ENCODE peak calls at places on chromosomes 12 and 14, in nine cellular contexts. Q is coronary artery, X is transverse colon, D is AG04450, L is nephron progenitor cell, F is GM13977, T is fibroblast of the aortic adventitia, S is upper lobe of right lung, M is GM10248. I is an unnamed sample.

GRCh38 chr12:102063066-102063465 is 1.3 kb upstream of the WASHC3 start:
- DNase-seq in Q (no peak), X (no peak), D (no peak), L (no peak), F (no peak), T (no peak), S (no peak), M (no peak), I (no peak)

GRCh38 chr14:102020058-102020971 is 55.9 kb downstream of the DYNC1H1 start:
- DNase-seq in Q (no peak), X (no peak), D (peak), L (no peak), F (no peak), T (peak), S (no peak), M (no peak), I (no peak)

GRCh38 chr14:35215110-35215872 is 76.9 kb upstream of the PSMA6 start:
- DNase-seq in Q (no peak), X (no peak), D (peak), L (no peak), F (peak), T (peak), S (no peak), M (peak), I (no peak)

GRCh38 chr12:24562761-24563392 is 386.0 kb downstream of the BCAT1 start:
- DNase-seq in Q (no peak), X (peak), D (no peak), L (peak), F (peak), T (peak), S (peak), M (peak), I (no peak)

GRCh38 chr14:102711207-102711606 is 66.0 kb upstream of the TRAF3 start:
- DNase-seq in Q (no peak), X (no peak), D (no peak), L (no peak), F (no peak), T (no peak), S (no peak), M (no peak), I (peak)

GRCh38 chr12:26126340-26127284 is 1.8 kb upstream of the BHLHE41 start:
- DNase-seq in Q (peak), X (peak), D (no peak), L (peak), F (peak), T (peak), S (peak), M (peak), I (peak)

GRCh38 chr14:103286460-103286859 is 47.6 kb upstream of the EIF5 start:
- DNase-seq in Q (no peak), X (no peak), D (no peak), L (no peak), F (no peak), T (no peak), S (no peak), M (no peak), I (no peak)

GRCh38 chr14:83463500-83464098 is 1929.9 kb upstream of the SEL1L start:
- DNase-seq in Q (no peak), X (no peak), D (peak), L (peak), F (peak), T (peak), S (no peak), M (no peak), I (no peak)

GRCh38 chr14:81427348-81428058 is 27.4 kb upstream of the STON2 start:
- DNase-seq in Q (peak), X (peak), D (no peak), L (peak), F (no peak), T (peak), S (no peak), M (no peak), I (no peak)

GRCh38 chr14:103550451-103551337 is 11.8 kb downstream of the BAG5 start:
- DNase-seq in Q (no peak), X (no peak), D (no peak), L (no peak), F (no peak), T (no peak), S (peak), M (no peak), I (no peak)

GRCh38 chr14:104826197-104826857 is 25.4 kb downstream of the ZBTB42 start:
- DNase-seq in Q (peak), X (peak), D (peak), L (peak), F (peak), T (peak), S (peak), M (peak), I (peak)

GRCh38 chr12:83003026-83003425 is 316.3 kb downstream of the TMTC2 start:
- DNase-seq in Q (no peak), X (no peak), D (no peak), L (no peak), F (no peak), T (no peak), S (no peak), M (no peak), I (no peak)

GRCh38 chr14:105217764-105218163 is 30.6 kb upstream of the BTBD6 start:
- DNase-seq in Q (no peak), X (no peak), D (no peak), L (no peak), F (no peak), T (no peak), S (peak), M (no peak), I (no peak)

GRCh38 chr14:56008160-56008559 is 110.1 kb upstream of the PELI2 start:
- DNase-seq in Q (no peak), X (no peak), D (no peak), L (no peak), F (no peak), T (no peak), S (no peak), M (no peak), I (no peak)

GRCh38 chr12:106135075-106135474 is 3.7 kb downstream of the NUAK1 start:
- DNase-seq in Q (no peak), X (no peak), D (no peak), L (no peak), F (no peak), T (peak), S (no peak), M (no peak), I (no peak)

GRCh38 chr14:77339407-77339806 is 18.6 kb downstream of the GSTZ1 start:
- DNase-seq in Q (no peak), X (no peak), D (peak), L (no peak), F (no peak), T (peak), S (no peak), M (no peak), I (no peak)

GRCh38 chr14:105292810-105293711 is 7.7 kb downstream of the BRF1 start:
- DNase-seq in Q (no peak), X (no peak), D (no peak), L (no peak), F (no peak), T (no peak), S (no peak), M (no peak), I (no peak)

GRCh38 chr12:108597559-108598471 is at the start of gene TMEM119:
- DNase-seq in Q (no peak), X (no peak), D (no peak), L (peak), F (no peak), T (peak), S (no peak), M (no peak), I (no peak)

GRCh38 chr12:94616217-94616729 is 34.1 kb downstream of the TMCC3 start:
- DNase-seq in Q (no peak), X (peak), D (no peak), L (peak), F (no peak), T (no peak), S (no peak), M (no peak), I (peak)

GRCh38 chr12:570949-571794 is 92.1 kb downstream of the NINJ2 start:
- DNase-seq in Q (no peak), X (peak), D (peak), L (peak), F (no peak), T (peak), S (peak), M (no peak), I (no peak)

GRCh38 chr12:126667340-126667739 is 1599.6 kb upstream of the TMEM132C start:
- DNase-seq in Q (no peak), X (no peak), D (no peak), L (no peak), F (no peak), T (peak), S (no peak), M (no peak), I (no peak)

GRCh38 chr12:52037248-52037861 is 13.9 kb upstream of the NR4A1 start:
- DNase-seq in Q (no peak), X (peak), D (no peak), L (peak), F (no peak), T (peak), S (peak), M (no peak), I (no peak)

GRCh38 chr14:70188608-70189540 is at the start of gene SLC8A3:
- DNase-seq in Q (no peak), X (no peak), D (no peak), L (peak), F (peak), T (peak), S (peak), M (peak), I (no peak)

GRCh38 chr12:99111600-99111999 is 466.5 kb downstream of the APAF1 start:
- DNase-seq in Q (no peak), X (no peak), D (no peak), L (peak), F (no peak), T (no peak), S (no peak), M (no peak), I (no peak)

GRCh38 chr14:65168840-65169239 is 66.5 kb upstream of the MAX start:
- DNase-seq in Q (no peak), X (no peak), D (no peak), L (no peak), F (peak), T (peak), S (no peak), M (no peak), I (no peak)

GRCh38 chr12:108722992-108723766 is 8.1 kb downstream of the CORO1C start:
- DNase-seq in Q (no peak), X (no peak), D (peak), L (no peak), F (no peak), T (peak), S (no peak), M (no peak), I (no peak)

GRCh38 chr14:55536208-55536708 is 43.7 kb upstream of the KTN1 start:
- DNase-seq in Q (no peak), X (no peak), D (no peak), L (no peak), F (no peak), T (no peak), S (no peak), M (no peak), I (no peak)

GRCh38 chr12:104588048-104588942 is 131.5 kb downstream of the CHST11 start:
- DNase-seq in Q (no peak), X (no peak), D (no peak), L (peak), F (no peak), T (peak), S (no peak), M (no peak), I (no peak)

GRCh38 chr12:25323774-25324086 is 73.0 kb upstream of the KRAS start:
- DNase-seq in Q (no peak), X (no peak), D (no peak), L (no peak), F (no peak), T (no peak), S (no peak), M (no peak), I (no peak)

GRCh38 chr14:71711619-71712018 is 220.6 kb upstream of the RGS6 start:
- DNase-seq in Q (no peak), X (no peak), D (no peak), L (no peak), F (no peak), T (peak), S (no peak), M (no peak), I (no peak)

GRCh38 chr12:108131035-108131434 is 1.9 kb downstream of the WSCD2 start:
- DNase-seq in Q (no peak), X (no peak), D (no peak), L (no peak), F (no peak), T (no peak), S (no peak), M (no peak), I (no peak)

GRCh38 chr12:46472893-46473633 is 100.5 kb upstream of the SLC38A2 start:
- DNase-seq in Q (no peak), X (no peak), D (no peak), L (no peak), F (no peak), T (peak), S (no peak), M (no peak), I (no peak)

GRCh38 chr14:74290415-74290814 is 12.3 kb downstream of the ABCD4 start:
- DNase-seq in Q (no peak), X (no peak), D (no peak), L (peak), F (peak), T (peak), S (no peak), M (no peak), I (no peak)

GRCh38 chr14:100710391-100711116 is 16.1 kb upstream of the DLK1 start:
- DNase-seq in Q (no peak), X (no peak), D (no peak), L (no peak), F (no peak), T (no peak), S (no peak), M (no peak), I (no peak)

GRCh38 chr14:100711117-100711462 is 15.6 kb upstream of the DLK1 start:
- DNase-seq in Q (no peak), X (no peak), D (no peak), L (no peak), F (no peak), T (no peak), S (no peak), M (no peak), I (no peak)

GRCh38 chr14:100709252-100709955 is 17.3 kb upstream of the DLK1 start:
- DNase-seq in Q (no peak), X (no peak), D (no peak), L (peak), F (no peak), T (peak), S (no peak), M (no peak), I (no peak)

GRCh38 chr14:100708349-100709217 is 18.1 kb upstream of the DLK1 start:
- DNase-seq in Q (no peak), X (peak), D (no peak), L (peak), F (no peak), T (peak), S (peak), M (no peak), I (no peak)

DNA sequence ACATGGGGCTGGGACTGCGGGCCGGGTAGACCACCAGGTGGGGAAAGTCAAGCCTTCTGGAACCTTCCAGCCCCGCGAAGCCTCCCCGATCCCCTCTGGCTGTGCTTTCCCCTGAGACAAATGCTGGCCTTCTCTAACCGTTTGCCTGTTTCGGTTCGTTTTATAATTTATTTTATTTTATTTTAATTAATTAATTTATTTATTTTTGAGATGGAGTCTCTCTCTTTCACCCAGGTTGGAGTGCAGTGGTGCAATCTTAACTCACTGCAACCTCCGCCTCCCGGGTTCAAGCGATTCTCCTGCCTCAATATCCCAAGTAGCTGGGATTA is 16.8 kb upstream of the DLK1 start:
- DNase-seq in Q (no peak), X (no peak), D (no peak), L (no peak), F (no peak), T (no peak), S (no peak), M (no peak), I (no peak)
- TF ChIP-seq CTCF in Q (no peak), X (no peak), D (no peak), L (no peak), F (no peak), T (no peak), S (no peak), M (no peak), I (no peak)

DNA sequence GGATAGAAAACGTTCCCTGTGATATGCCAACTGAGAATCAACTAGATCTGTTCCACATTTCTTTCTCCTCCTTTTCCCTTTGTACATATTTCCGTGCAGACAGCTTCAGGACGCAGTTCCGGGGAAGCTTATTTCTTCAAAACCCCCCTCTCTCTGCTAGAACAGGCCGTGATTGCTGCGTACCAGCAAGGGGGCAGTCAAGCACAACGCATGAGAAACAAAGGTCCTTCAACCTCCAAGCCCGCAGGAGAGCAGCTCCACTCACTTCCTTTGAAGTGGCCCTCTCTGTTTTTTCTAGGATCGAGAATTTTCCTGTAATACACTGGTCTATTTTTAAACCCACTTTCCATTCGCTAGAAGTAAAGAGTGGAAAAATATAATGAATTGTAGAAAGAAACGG is 80.8 kb downstream of the ZNF664 start:
- DNase-seq in Q (no peak), X (peak), D (peak), L (peak), F (peak), T (peak), S (no peak), M (no peak), I (no peak)
- TF ChIP-seq CTCF in Q (peak), X (peak), D (peak), L (peak), F (peak), T (peak), S (peak), M (peak), I (peak)

GRCh38 chr12:117236456-117237001 is 46.3 kb upstream of the FBXO21 start:
- DNase-seq in Q (no peak), X (peak), D (peak), L (peak), F (peak), T (peak), S (peak), M (peak), I (peak)
- TF ChIP-seq CTCF in Q (peak), X (peak), D (peak), L (peak), F (peak), T (peak), S (peak), M (peak), I (peak)

GRCh38 chr12:3901116-3901515 is 27.9 kb upstream of the PARP11 start:
- DNase-seq in Q (no peak), X (no peak), D (no peak), L (no peak), F (no peak), T (no peak), S (no peak), M (no peak), I (no peak)
- TF ChIP-seq CTCF in Q (no peak), X (no peak), D (no peak), L (peak), F (no peak), T (no peak), S (no peak), M (no peak), I (no peak)

GRCh38 chr14:34039428-34040047 is 88.7 kb upstream of the EGLN3 start:
- DNase-seq in Q (no peak), X (no peak), D (no peak), L (no peak), F (no peak), T (no peak), S (no peak), M (no peak), I (no peak)
- TF ChIP-seq CTCF in Q (no peak), X (no peak), D (no peak), L (no peak), F (no peak), T (no peak), S (no peak), M (no peak), I (no peak)

GRCh38 chr12:120437735-120438494 is at the start of gene COX6A1:
- DNase-seq in Q (peak), X (peak), D (peak), L (peak), F (peak), T (peak), S (peak), M (peak), I (peak)
- TF ChIP-seq CTCF in Q (no peak), X (no peak), D (peak), L (no peak), F (peak), T (no peak), S (no peak), M (peak), I (no peak)